ENCODE peak calls at places on chromosome 5, in four cellular contexts. M is HepG2, R is K562, L is WTC11. U is an unnamed sample.
A peak's percentile ranks its signal among the peaks of the same experiment; 100 is the strongest.

GRCh38 chr5:41794478-41794877 is 75.7 kb downstream of the OXCT1 start:
- DNase-seq in M (peak; percentile 3), R (peak; percentile 16), L (no peak), U (no peak)

GRCh38 chr5:168710706-168711105 is 131.5 kb upstream of the PANK3 start:
- DNase-seq in M (no peak), R (no peak), L (no peak), U (no peak)

GRCh38 chr5:138725153-138725884 is 27.9 kb upstream of the CTNNA1 start:
- DNase-seq in M (peak; percentile 57), R (no peak), L (peak; percentile 78), U (peak; percentile 49)

GRCh38 chr5:154197801-154198461 is 7.4 kb downstream of the GALNT10 start:
- DNase-seq in M (peak; percentile 44), R (peak; percentile 46), L (no peak), U (no peak)

GRCh38 chr5:159917919-159918487 is 1.7 kb downstream of the ADRA1B start:
- DNase-seq in M (no peak), R (no peak), L (no peak), U (no peak)

GRCh38 chr5:124200381-124200780 is 546.1 kb downstream of the ZNF608 start:
- DNase-seq in M (no peak), R (no peak), L (no peak), U (no peak)

GRCh38 chr5:173954671-173955605 is 34.0 kb upstream of the C5orf47 start:
- DNase-seq in M (no peak), R (no peak), L (no peak), U (no peak)

GRCh38 chr5:108345541-108346171 is 36.2 kb downstream of the FBXL17 start:
- DNase-seq in M (peak; percentile 43), R (peak; percentile 55), L (no peak), U (peak; percentile 13)

GRCh38 chr5:120449501-120449900 is 14.6 kb upstream of the PRR16 start:
- DNase-seq in M (no peak), R (no peak), L (no peak), U (no peak)

GRCh38 chr5:91339053-91339710 is 43.9 kb downstream of the ARRDC3 start:
- DNase-seq in M (no peak), R (no peak), L (no peak), U (no peak)

GRCh38 chr5:61330341-61330878 is 1.6 kb upstream of the ZSWIM6 start:
- DNase-seq in M (peak; percentile 10), R (peak; percentile 28), L (no peak), U (peak; percentile 28)

GRCh38 chr5:107367919-107368318 is 302.8 kb downstream of the EFNA5 start:
- DNase-seq in M (no peak), R (no peak), L (no peak), U (no peak)

GRCh38 chr5:103475629-103476240 is 86.9 kb downstream of the NUDT12 start:
- DNase-seq in M (peak; percentile 21), R (peak; percentile 45), L (no peak), U (peak; percentile 22)

GRCh38 chr5:122699226-122699625 is 75.7 kb upstream of the SNX2 start:
- DNase-seq in M (no peak), R (no peak), L (no peak), U (no peak)

GRCh38 chr5:5422819-5423515 is 490 bp downstream of the ICE1 start:
- DNase-seq in M (no peak), R (peak; percentile 14), L (no peak), U (no peak)

GRCh38 chr5:7878381-7878873 is 9.5 kb downstream of the MTRR start:
- DNase-seq in M (peak; percentile 41), R (no peak), L (no peak), U (no peak)

GRCh38 chr5:71925608-71926091 is 181.6 kb upstream of the MAP1B start:
- DNase-seq in M (no peak), R (no peak), L (no peak), U (no peak)

GRCh38 chr5:138951091-138951985 is 76.2 kb upstream of the LRRTM2 start:
- DNase-seq in M (no peak), R (no peak), L (no peak), U (no peak)

GRCh38 chr5:149988126-149988525 is 12.3 kb downstream of the TIGD6 start:
- DNase-seq in M (no peak), R (no peak), L (no peak), U (no peak)

GRCh38 chr5:11483630-11484029 is 420.6 kb downstream of the CTNND2 start:
- DNase-seq in M (no peak), R (no peak), L (no peak), U (no peak)

GRCh38 chr5:72767289-72768010 is 49.0 kb upstream of the TNPO1 start:
- DNase-seq in M (peak; percentile 86), R (peak; percentile 6), L (peak; percentile 19), U (peak; percentile 61)

GRCh38 chr5:763998-764781 is 20.3 kb downstream of the ZDHHC11B start:
- DNase-seq in M (no peak), R (no peak), L (no peak), U (no peak)

GRCh38 chr5:10498350-10498749 is 56.7 kb downstream of the ROPN1L start:
- DNase-seq in M (no peak), R (peak; percentile 62), L (peak; percentile 32), U (no peak)

GRCh38 chr5:148911386-148911785 is 85.0 kb downstream of the ADRB2 start:
- DNase-seq in M (no peak), R (no peak), L (no peak), U (no peak)

GRCh38 chr5:32794086-32794485 is 83.0 kb downstream of the NPR3 start:
- DNase-seq in M (peak; percentile 13), R (no peak), L (no peak), U (no peak)

GRCh38 chr5:126808619-126809018 is 31.7 kb downstream of the LMNB1 start:
- DNase-seq in M (peak; percentile 15), R (peak; percentile 24), L (no peak), U (peak; percentile 28)

GRCh38 chr5:172624083-172624995 is 16.7 kb upstream of the NEURL1B start:
- DNase-seq in M (no peak), R (no peak), L (no peak), U (no peak)

GRCh38 chr5:147898875-147899401 is 7.4 kb downstream of the C5orf46 start:
- DNase-seq in M (no peak), R (no peak), L (no peak), U (no peak)

GRCh38 chr5:7548576-7548975 is 152.6 kb downstream of the ADCY2 start:
- DNase-seq in M (no peak), R (no peak), L (no peak), U (no peak)

GRCh38 chr5:68464424-68464823 is 248.9 kb downstream of the PIK3R1 start:
- DNase-seq in M (no peak), R (peak; percentile 33), L (no peak), U (no peak)

GRCh38 chr5:149863176-149863575 is 81.4 kb downstream of the PDE6A start:
- DNase-seq in M (no peak), R (no peak), L (no peak), U (no peak)

GRCh38 chr5:39140558-39141168 is 66.5 kb upstream of the RICTOR start:
- DNase-seq in M (no peak), R (no peak), L (no peak), U (no peak)

GRCh38 chr5:60649288-60649917 is 50.6 kb downstream of the DEPDC1B start:
- DNase-seq in M (peak; percentile 59), R (peak; percentile 37), L (no peak), U (peak; percentile 16)

GRCh38 chr5:148147415-148147814 is 20.9 kb upstream of the SPINK14 start:
- DNase-seq in M (peak; percentile 81), R (no peak), L (no peak), U (no peak)

DNA sequence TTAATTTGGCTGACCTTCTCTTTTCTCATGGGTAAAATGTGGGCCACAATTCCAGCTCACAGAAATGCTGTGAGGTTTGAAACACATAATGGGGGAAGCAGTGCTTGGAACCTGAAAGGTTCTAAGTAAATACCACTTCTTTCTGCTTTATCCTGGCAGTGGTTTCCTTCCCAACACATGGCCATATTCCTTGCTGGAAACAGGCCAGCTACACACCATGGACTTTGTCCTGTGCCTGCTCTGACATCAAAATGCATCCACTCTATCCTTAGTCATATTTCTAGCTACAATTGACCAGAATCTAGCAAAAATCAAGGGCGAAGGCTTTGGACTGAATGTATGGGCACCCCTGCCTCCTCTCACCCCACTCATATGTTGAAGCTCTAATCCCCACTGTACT is 93.1 kb upstream of the TRPC7 start:
- DNase-seq in M (no peak), R (no peak), L (no peak), U (no peak)
- TF ChIP-seq ELF4 in M (no peak), R (no peak), L (no peak), U (no peak)

GRCh38 chr5:95838552-95838951 is 16.0 kb upstream of the GLRX start:
- DNase-seq in M (no peak), R (no peak), L (no peak), U (no peak)

GRCh38 chr5:95836544-95836943 is 14.0 kb upstream of the GLRX start:
- DNase-seq in M (no peak), R (no peak), L (no peak), U (no peak)

GRCh38 chr5:95838001-95838520 is 15.5 kb upstream of the GLRX start:
- DNase-seq in M (no peak), R (no peak), L (no peak), U (no peak)

GRCh38 chr5:95837492-95837891 is 15.0 kb upstream of the GLRX start:
- DNase-seq in M (no peak), R (no peak), L (no peak), U (no peak)

GRCh38 chr5:95835682-95836405 is 13.3 kb upstream of the GLRX start:
- DNase-seq in M (no peak), R (no peak), L (no peak), U (no peak)
- TF ChIP-seq ELF4 in M (no peak), R (no peak), L (no peak), U (no peak)

DNA sequence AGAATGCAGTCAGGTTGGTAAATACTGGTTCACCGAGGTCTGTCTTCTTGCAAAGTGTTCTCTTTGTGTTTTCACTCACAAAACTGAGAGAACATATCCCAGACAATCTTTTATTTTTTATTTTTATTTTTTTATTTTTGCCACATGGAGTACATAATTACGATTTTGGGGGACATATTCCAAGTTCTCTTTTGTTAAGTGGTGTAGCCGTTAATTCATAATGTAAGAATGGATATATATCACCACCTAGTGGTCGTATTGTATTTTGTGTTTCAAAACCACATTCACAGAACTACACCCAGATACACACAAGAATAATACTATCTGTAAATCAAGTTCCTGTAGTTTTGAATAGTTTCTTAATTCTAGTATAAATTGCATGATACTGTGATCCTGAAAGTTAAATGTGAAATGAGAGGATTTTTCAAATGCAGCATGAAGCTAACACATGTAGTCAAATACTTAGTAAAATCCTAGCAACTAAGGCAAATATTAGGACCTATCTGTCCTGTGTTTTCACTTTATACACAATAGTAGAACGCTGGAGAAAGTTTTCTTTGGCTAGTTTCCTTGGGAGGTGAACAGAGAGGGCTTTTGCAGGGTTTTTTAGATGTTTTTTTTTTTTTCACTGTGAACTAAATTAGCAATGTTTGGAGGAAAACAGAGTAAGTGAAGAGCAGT is 92.7 kb downstream of the VCAN start:
- DNase-seq in M (peak; percentile 50), R (peak; percentile 49), L (no peak), U (peak; percentile 20)
- TF ChIP-seq ELF4 in M (no peak), R (no peak), L (no peak), U (no peak)

DNA sequence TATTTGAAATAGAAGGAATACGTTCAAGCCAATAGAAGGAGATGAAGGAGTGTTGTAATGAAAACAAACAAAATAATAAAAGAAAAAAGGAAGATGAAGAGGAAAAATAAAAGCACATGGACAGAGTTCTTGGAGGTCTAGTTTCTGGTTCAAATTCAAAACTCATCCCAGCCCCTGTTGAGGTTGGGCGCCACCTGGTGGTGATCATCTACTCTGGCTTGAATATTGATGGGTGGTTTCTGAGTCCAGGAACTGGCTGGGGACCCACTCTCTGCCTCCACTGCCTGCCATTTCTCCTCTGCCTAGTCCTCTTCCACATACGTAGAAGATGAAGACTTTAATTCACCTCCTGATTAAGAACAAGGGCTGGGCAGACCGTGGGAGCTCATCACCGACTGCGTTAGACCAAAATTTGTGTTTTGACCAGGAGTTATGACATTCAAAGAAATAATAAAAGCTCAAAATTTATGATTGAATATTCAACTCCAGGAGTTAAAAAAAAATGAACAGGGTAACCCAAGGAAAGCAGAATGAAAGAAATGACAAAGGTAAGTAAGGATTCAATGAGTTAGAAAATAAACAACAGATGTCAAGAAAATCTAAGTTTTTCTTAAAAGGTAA is 99.0 kb upstream of the SLC1A3 start:
- DNase-seq in M (peak; percentile 59), R (peak; percentile 84), L (peak; percentile 82), U (peak; percentile 80)
- TF ChIP-seq ELF4 in M (no peak), R (no peak), L (no peak), U (no peak)